ENCODE peak calls at places on chromosomes 7 and 10, in six cellular contexts. One of them, this sample, is unnamed.

GRCh38 chr10:29627201-29628105 is 7.3 kb downstream of the SVIL start:
- DNase-seq in effector memory CD4-positive, alpha-beta T cell: no peak
- DNase-seq in cardiac fibroblast: peak
- DNase-seq in fibroblast of the aortic adventitia: peak
- DNase-seq in uterus: no peak
- DNase-seq in naive thymus-derived CD4-positive, alpha-beta T cell: no peak
- DNase-seq in this sample: no peak

GRCh38 chr10:133353202-133353959 is 4.4 kb downstream of the FUOM start:
- DNase-seq in naive thymus-derived CD4-positive, alpha-beta T cell: no peak
- DNase-seq in uterus: no peak
- DNase-seq in fibroblast of the aortic adventitia: no peak
- DNase-seq in cardiac fibroblast: no peak
- DNase-seq in effector memory CD4-positive, alpha-beta T cell: no peak
- DNase-seq in this sample: no peak

GRCh38 chr10:87541114-87541513 is 36.4 kb downstream of the MINPP1 start:
- DNase-seq in cardiac fibroblast: no peak
- DNase-seq in effector memory CD4-positive, alpha-beta T cell: no peak
- DNase-seq in naive thymus-derived CD4-positive, alpha-beta T cell: no peak
- DNase-seq in uterus: no peak
- DNase-seq in fibroblast of the aortic adventitia: peak
- DNase-seq in this sample: no peak

GRCh38 chr7:54995631-54996340 is 23.0 kb upstream of the EGFR start:
- DNase-seq in fibroblast of the aortic adventitia: peak
- DNase-seq in naive thymus-derived CD4-positive, alpha-beta T cell: no peak
- DNase-seq in effector memory CD4-positive, alpha-beta T cell: no peak
- DNase-seq in cardiac fibroblast: peak
- DNase-seq in uterus: no peak
- DNase-seq in this sample: no peak

GRCh38 chr10:131437556-131438465 is 126.3 kb upstream of the TCERG1L start:
- DNase-seq in effector memory CD4-positive, alpha-beta T cell: no peak
- DNase-seq in uterus: no peak
- DNase-seq in naive thymus-derived CD4-positive, alpha-beta T cell: no peak
- DNase-seq in fibroblast of the aortic adventitia: no peak
- DNase-seq in cardiac fibroblast: no peak
- DNase-seq in this sample: no peak

GRCh38 chr7:153432056-153432455 is 620.1 kb upstream of the DPP6 start:
- DNase-seq in cardiac fibroblast: no peak
- DNase-seq in naive thymus-derived CD4-positive, alpha-beta T cell: no peak
- DNase-seq in uterus: no peak
- DNase-seq in fibroblast of the aortic adventitia: no peak
- DNase-seq in effector memory CD4-positive, alpha-beta T cell: no peak
- DNase-seq in this sample: no peak

GRCh38 chr7:141675431-141676210 is 26.3 kb downstream of the DENND11 start:
- DNase-seq in uterus: no peak
- DNase-seq in cardiac fibroblast: no peak
- DNase-seq in effector memory CD4-positive, alpha-beta T cell: no peak
- DNase-seq in naive thymus-derived CD4-positive, alpha-beta T cell: no peak
- DNase-seq in fibroblast of the aortic adventitia: no peak
- DNase-seq in this sample: no peak

GRCh38 chr7:151381333-151382078 is 28.3 kb downstream of the WDR86 start:
- DNase-seq in cardiac fibroblast: no peak
- DNase-seq in fibroblast of the aortic adventitia: no peak
- DNase-seq in effector memory CD4-positive, alpha-beta T cell: peak
- DNase-seq in naive thymus-derived CD4-positive, alpha-beta T cell: peak
- DNase-seq in uterus: no peak
- DNase-seq in this sample: peak

GRCh38 chr10:92572362-92573090 is 1.4 kb downstream of the IDE start:
- DNase-seq in effector memory CD4-positive, alpha-beta T cell: no peak
- DNase-seq in fibroblast of the aortic adventitia: peak
- DNase-seq in uterus: no peak
- DNase-seq in cardiac fibroblast: no peak
- DNase-seq in naive thymus-derived CD4-positive, alpha-beta T cell: no peak
- DNase-seq in this sample: no peak

GRCh38 chr7:37923996-37924395 is 3.6 kb downstream of the EPDR1 start:
- DNase-seq in effector memory CD4-positive, alpha-beta T cell: no peak
- DNase-seq in naive thymus-derived CD4-positive, alpha-beta T cell: no peak
- DNase-seq in fibroblast of the aortic adventitia: peak
- DNase-seq in cardiac fibroblast: no peak
- DNase-seq in uterus: no peak
- DNase-seq in this sample: no peak

GRCh38 chr10:94092848-94093247 is 99.1 kb downstream of the PLCE1 start:
- DNase-seq in cardiac fibroblast: peak
- DNase-seq in uterus: no peak
- DNase-seq in fibroblast of the aortic adventitia: peak
- DNase-seq in effector memory CD4-positive, alpha-beta T cell: no peak
- DNase-seq in naive thymus-derived CD4-positive, alpha-beta T cell: no peak
- DNase-seq in this sample: no peak

GRCh38 chr7:116686812-116687419 is 14.9 kb downstream of the MET start:
- DNase-seq in fibroblast of the aortic adventitia: no peak
- DNase-seq in cardiac fibroblast: no peak
- DNase-seq in effector memory CD4-positive, alpha-beta T cell: no peak
- DNase-seq in uterus: no peak
- DNase-seq in naive thymus-derived CD4-positive, alpha-beta T cell: no peak
- DNase-seq in this sample: no peak

GRCh38 chr7:1455241-1455939 is 3.9 kb downstream of the MICALL2 start:
- DNase-seq in effector memory CD4-positive, alpha-beta T cell: no peak
- DNase-seq in cardiac fibroblast: no peak
- DNase-seq in uterus: no peak
- DNase-seq in naive thymus-derived CD4-positive, alpha-beta T cell: no peak
- DNase-seq in fibroblast of the aortic adventitia: no peak
- DNase-seq in this sample: no peak

GRCh38 chr10:89003344-89003743 is 12.7 kb downstream of the FAS start:
- DNase-seq in uterus: no peak
- DNase-seq in cardiac fibroblast: no peak
- DNase-seq in effector memory CD4-positive, alpha-beta T cell: no peak
- DNase-seq in fibroblast of the aortic adventitia: peak
- DNase-seq in naive thymus-derived CD4-positive, alpha-beta T cell: no peak
- DNase-seq in this sample: no peak

GRCh38 chr7:146002431-146003078 is 114.0 kb upstream of the CNTNAP2 start:
- DNase-seq in uterus: no peak
- DNase-seq in naive thymus-derived CD4-positive, alpha-beta T cell: no peak
- DNase-seq in cardiac fibroblast: no peak
- DNase-seq in effector memory CD4-positive, alpha-beta T cell: no peak
- DNase-seq in fibroblast of the aortic adventitia: no peak
- DNase-seq in this sample: no peak

GRCh38 chr10:103757531-103758293 is 97.7 kb downstream of the SH3PXD2A start:
- DNase-seq in effector memory CD4-positive, alpha-beta T cell: peak
- DNase-seq in naive thymus-derived CD4-positive, alpha-beta T cell: no peak
- DNase-seq in cardiac fibroblast: peak
- DNase-seq in fibroblast of the aortic adventitia: peak
- DNase-seq in uterus: no peak
- DNase-seq in this sample: peak

GRCh38 chr10:71714055-71714454 is 5.5 kb downstream of the C10orf105 start:
- DNase-seq in cardiac fibroblast: no peak
- DNase-seq in naive thymus-derived CD4-positive, alpha-beta T cell: no peak
- DNase-seq in effector memory CD4-positive, alpha-beta T cell: no peak
- DNase-seq in fibroblast of the aortic adventitia: no peak
- DNase-seq in uterus: no peak
- DNase-seq in this sample: no peak

GRCh38 chr10:130206216-130206737 is 70.1 kb downstream of the GLRX3 start:
- DNase-seq in cardiac fibroblast: no peak
- DNase-seq in effector memory CD4-positive, alpha-beta T cell: no peak
- DNase-seq in fibroblast of the aortic adventitia: no peak
- DNase-seq in naive thymus-derived CD4-positive, alpha-beta T cell: no peak
- DNase-seq in uterus: no peak
- DNase-seq in this sample: no peak

GRCh38 chr10:114885430-114885829 is 52.6 kb upstream of the TRUB1 start:
- DNase-seq in uterus: no peak
- DNase-seq in effector memory CD4-positive, alpha-beta T cell: no peak
- DNase-seq in fibroblast of the aortic adventitia: no peak
- DNase-seq in naive thymus-derived CD4-positive, alpha-beta T cell: no peak
- DNase-seq in cardiac fibroblast: no peak
- DNase-seq in this sample: no peak

GRCh38 chr7:55975944-55976633 is 11.7 kb downstream of the NIPSNAP2 start:
- DNase-seq in uterus: no peak
- DNase-seq in effector memory CD4-positive, alpha-beta T cell: no peak
- DNase-seq in naive thymus-derived CD4-positive, alpha-beta T cell: no peak
- DNase-seq in cardiac fibroblast: no peak
- DNase-seq in fibroblast of the aortic adventitia: no peak
- DNase-seq in this sample: no peak

GRCh38 chr7:101114492-101114891 is 12.4 kb upstream of the SERPINE1 start:
- DNase-seq in uterus: no peak
- DNase-seq in fibroblast of the aortic adventitia: no peak
- DNase-seq in cardiac fibroblast: no peak
- DNase-seq in effector memory CD4-positive, alpha-beta T cell: no peak
- DNase-seq in naive thymus-derived CD4-positive, alpha-beta T cell: no peak
- DNase-seq in this sample: no peak

GRCh38 chr10:71743866-71744265 is 24.3 kb upstream of the C10orf105 start:
- DNase-seq in uterus: no peak
- DNase-seq in cardiac fibroblast: no peak
- DNase-seq in naive thymus-derived CD4-positive, alpha-beta T cell: no peak
- DNase-seq in effector memory CD4-positive, alpha-beta T cell: no peak
- DNase-seq in fibroblast of the aortic adventitia: no peak
- DNase-seq in this sample: no peak

GRCh38 chr10:56911906-56912480 is 550.9 kb upstream of the ZWINT start:
- DNase-seq in effector memory CD4-positive, alpha-beta T cell: no peak
- DNase-seq in fibroblast of the aortic adventitia: no peak
- DNase-seq in uterus: no peak
- DNase-seq in cardiac fibroblast: no peak
- DNase-seq in naive thymus-derived CD4-positive, alpha-beta T cell: no peak
- DNase-seq in this sample: no peak

DNA sequence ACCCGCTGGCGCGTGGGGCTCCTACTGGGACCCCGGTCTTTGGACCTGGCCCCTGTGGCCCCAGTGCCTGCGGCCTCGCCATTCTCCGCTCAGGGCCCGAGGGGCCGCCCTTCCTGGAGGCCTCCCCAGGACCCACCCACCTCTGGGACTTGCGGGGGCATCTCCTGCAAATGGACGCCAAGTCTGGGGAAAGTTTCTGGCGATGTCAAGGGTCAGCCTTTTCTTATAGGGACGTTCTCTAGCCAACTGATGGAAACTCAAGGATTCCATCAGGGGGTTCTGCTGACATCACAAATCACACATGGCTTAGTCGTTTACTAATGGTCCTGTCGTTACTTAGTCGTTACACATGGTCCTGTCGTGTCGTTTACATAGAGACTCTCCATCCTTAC is 57.7 kb upstream of the RHOBTB1 start:
- DNase-seq in effector memory CD4-positive, alpha-beta T cell: no peak
- DNase-seq in cardiac fibroblast: no peak
- DNase-seq in fibroblast of the aortic adventitia: no peak
- DNase-seq in uterus: peak
- DNase-seq in naive thymus-derived CD4-positive, alpha-beta T cell: no peak
- DNase-seq in this sample: no peak
- H3K4me3 ChIP-seq in effector memory CD4-positive, alpha-beta T cell: no peak
- H3K4me3 ChIP-seq in cardiac fibroblast: peak
- H3K4me3 ChIP-seq in fibroblast of the aortic adventitia: no peak
- H3K4me3 ChIP-seq in uterus: peak
- H3K4me3 ChIP-seq in naive thymus-derived CD4-positive, alpha-beta T cell: no peak
- H3K4me3 ChIP-seq in this sample: peak

GRCh38 chr7:5403442-5403841 is 20.2 kb downstream of the TNRC18 start:
- DNase-seq in cardiac fibroblast: no peak
- DNase-seq in uterus: no peak
- DNase-seq in naive thymus-derived CD4-positive, alpha-beta T cell: no peak
- DNase-seq in fibroblast of the aortic adventitia: no peak
- DNase-seq in effector memory CD4-positive, alpha-beta T cell: no peak
- DNase-seq in this sample: no peak
- H3K4me3 ChIP-seq in cardiac fibroblast: no peak
- H3K4me3 ChIP-seq in uterus: no peak
- H3K4me3 ChIP-seq in naive thymus-derived CD4-positive, alpha-beta T cell: no peak
- H3K4me3 ChIP-seq in fibroblast of the aortic adventitia: no peak
- H3K4me3 ChIP-seq in effector memory CD4-positive, alpha-beta T cell: no peak
- H3K4me3 ChIP-seq in this sample: no peak

DNA sequence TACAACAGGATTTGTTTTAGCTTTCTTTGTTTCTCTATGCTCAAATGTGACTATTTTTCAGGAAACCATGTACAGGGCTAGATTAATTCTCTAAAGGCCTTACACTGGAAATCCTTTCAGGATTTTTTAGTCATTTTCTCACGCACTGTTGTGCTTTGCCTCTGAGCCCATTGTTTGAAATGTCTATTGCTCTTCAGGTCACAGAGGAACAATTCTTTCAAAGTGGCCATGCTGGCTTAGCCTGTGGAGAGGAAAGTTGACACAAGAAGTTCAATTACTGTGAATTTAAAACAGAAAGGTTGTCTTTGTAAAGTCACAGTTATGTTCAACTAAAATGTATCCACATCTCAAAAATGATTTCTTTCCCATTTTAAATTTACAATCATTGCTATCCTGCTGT is 1071.7 kb upstream of the POT1 start:
- DNase-seq in naive thymus-derived CD4-positive, alpha-beta T cell: no peak
- DNase-seq in effector memory CD4-positive, alpha-beta T cell: no peak
- DNase-seq in fibroblast of the aortic adventitia: no peak
- DNase-seq in uterus: no peak
- DNase-seq in cardiac fibroblast: no peak
- DNase-seq in this sample: no peak
- H3K4me3 ChIP-seq in naive thymus-derived CD4-positive, alpha-beta T cell: no peak
- H3K4me3 ChIP-seq in effector memory CD4-positive, alpha-beta T cell: no peak
- H3K4me3 ChIP-seq in fibroblast of the aortic adventitia: no peak
- H3K4me3 ChIP-seq in uterus: no peak
- H3K4me3 ChIP-seq in cardiac fibroblast: no peak
- H3K4me3 ChIP-seq in this sample: no peak

GRCh38 chr7:27103489-27104226 is 1.2 kb upstream of the HOXA2 start:
- DNase-seq in cardiac fibroblast: no peak
- DNase-seq in fibroblast of the aortic adventitia: peak
- DNase-seq in uterus: no peak
- DNase-seq in naive thymus-derived CD4-positive, alpha-beta T cell: no peak
- DNase-seq in effector memory CD4-positive, alpha-beta T cell: no peak
- DNase-seq in this sample: no peak
- H3K4me3 ChIP-seq in cardiac fibroblast: no peak
- H3K4me3 ChIP-seq in fibroblast of the aortic adventitia: peak
- H3K4me3 ChIP-seq in uterus: no peak
- H3K4me3 ChIP-seq in naive thymus-derived CD4-positive, alpha-beta T cell: no peak
- H3K4me3 ChIP-seq in effector memory CD4-positive, alpha-beta T cell: no peak
- H3K4me3 ChIP-seq in this sample: no peak

GRCh38 chr10:123891147-123892011 is at the start of gene CPXM2:
- DNase-seq in naive thymus-derived CD4-positive, alpha-beta T cell: no peak
- DNase-seq in effector memory CD4-positive, alpha-beta T cell: no peak
- DNase-seq in fibroblast of the aortic adventitia: no peak
- DNase-seq in uterus: no peak
- DNase-seq in cardiac fibroblast: no peak
- DNase-seq in this sample: no peak
- H3K4me3 ChIP-seq in naive thymus-derived CD4-positive, alpha-beta T cell: no peak
- H3K4me3 ChIP-seq in effector memory CD4-positive, alpha-beta T cell: no peak
- H3K4me3 ChIP-seq in fibroblast of the aortic adventitia: peak
- H3K4me3 ChIP-seq in uterus: peak
- H3K4me3 ChIP-seq in cardiac fibroblast: no peak
- H3K4me3 ChIP-seq in this sample: no peak

GRCh38 chr10:32205666-32206065 is 141.3 kb downstream of the EPC1 start:
- DNase-seq in effector memory CD4-positive, alpha-beta T cell: no peak
- DNase-seq in uterus: no peak
- DNase-seq in naive thymus-derived CD4-positive, alpha-beta T cell: no peak
- DNase-seq in cardiac fibroblast: peak
- DNase-seq in fibroblast of the aortic adventitia: peak
- DNase-seq in this sample: no peak
- H3K4me3 ChIP-seq in effector memory CD4-positive, alpha-beta T cell: no peak
- H3K4me3 ChIP-seq in uterus: no peak
- H3K4me3 ChIP-seq in naive thymus-derived CD4-positive, alpha-beta T cell: no peak
- H3K4me3 ChIP-seq in cardiac fibroblast: no peak
- H3K4me3 ChIP-seq in fibroblast of the aortic adventitia: no peak
- H3K4me3 ChIP-seq in this sample: no peak

This sample was measured in lower leg skin.